ENCODE peak calls at places on chromosomes 11 and 22, in eight cellular contexts. One of them, this sample, is unnamed.

GRCh38 chr11:46363455-46363920 is 16.2 kb downstream of the DGKZ start:
- DNase-seq in HL-60: no peak
- DNase-seq in CD4-positive, alpha-beta T cell: no peak
- DNase-seq in tibial nerve: no peak
- DNase-seq in fibroblast of lung: no peak
- DNase-seq in heart right ventricle: peak; percentile 73
- DNase-seq in psoas muscle: peak; percentile 86
- DNase-seq in lower lobe of right lung: no peak
- DNase-seq in this sample: peak; percentile 81

GRCh38 chr22:19111140-19111539 is 11.1 kb downstream of the DGCR2 start:
- DNase-seq in HL-60: no peak
- DNase-seq in CD4-positive, alpha-beta T cell: no peak
- DNase-seq in tibial nerve: no peak
- DNase-seq in fibroblast of lung: no peak
- DNase-seq in heart right ventricle: no peak
- DNase-seq in psoas muscle: no peak
- DNase-seq in lower lobe of right lung: no peak
- DNase-seq in this sample: no peak

GRCh38 chr11:44381261-44381660 is 71.3 kb upstream of the ALX4 start:
- DNase-seq in HL-60: no peak
- DNase-seq in CD4-positive, alpha-beta T cell: no peak
- DNase-seq in tibial nerve: no peak
- DNase-seq in fibroblast of lung: no peak
- DNase-seq in heart right ventricle: no peak
- DNase-seq in psoas muscle: no peak
- DNase-seq in lower lobe of right lung: no peak
- DNase-seq in this sample: no peak

GRCh38 chr11:34860034-34860433 is 56.1 kb downstream of the APIP start:
- DNase-seq in HL-60: no peak
- DNase-seq in CD4-positive, alpha-beta T cell: no peak
- DNase-seq in tibial nerve: no peak
- DNase-seq in fibroblast of lung: peak; percentile 39
- DNase-seq in heart right ventricle: no peak
- DNase-seq in psoas muscle: peak; percentile 34
- DNase-seq in lower lobe of right lung: no peak
- DNase-seq in this sample: no peak

GRCh38 chr11:66063900-66064299 is 6.2 kb upstream of the PACS1 start:
- DNase-seq in HL-60: no peak
- DNase-seq in CD4-positive, alpha-beta T cell: no peak
- DNase-seq in tibial nerve: no peak
- DNase-seq in fibroblast of lung: no peak
- DNase-seq in heart right ventricle: no peak
- DNase-seq in psoas muscle: no peak
- DNase-seq in lower lobe of right lung: no peak
- DNase-seq in this sample: no peak

GRCh38 chr22:48426466-48427380 is 1401.0 kb downstream of the BRD1 start:
- DNase-seq in HL-60: no peak
- DNase-seq in CD4-positive, alpha-beta T cell: no peak
- DNase-seq in tibial nerve: no peak
- DNase-seq in fibroblast of lung: no peak
- DNase-seq in heart right ventricle: no peak
- DNase-seq in psoas muscle: no peak
- DNase-seq in lower lobe of right lung: no peak
- DNase-seq in this sample: no peak

GRCh38 chr22:26002456-26002855 is 166.8 kb upstream of the SEZ6L start:
- DNase-seq in HL-60: no peak
- DNase-seq in CD4-positive, alpha-beta T cell: no peak
- DNase-seq in tibial nerve: no peak
- DNase-seq in fibroblast of lung: no peak
- DNase-seq in heart right ventricle: no peak
- DNase-seq in psoas muscle: no peak
- DNase-seq in lower lobe of right lung: no peak
- DNase-seq in this sample: no peak

GRCh38 chr11:36278531-36279245 is 10.5 kb downstream of the COMMD9 start:
- DNase-seq in HL-60: no peak
- DNase-seq in CD4-positive, alpha-beta T cell: no peak
- DNase-seq in tibial nerve: no peak
- DNase-seq in fibroblast of lung: peak; percentile 21
- DNase-seq in heart right ventricle: no peak
- DNase-seq in psoas muscle: no peak
- DNase-seq in lower lobe of right lung: no peak
- DNase-seq in this sample: no peak

GRCh38 chr11:116993599-116993998 is 104.6 kb downstream of the SIK3 start:
- DNase-seq in HL-60: no peak
- DNase-seq in CD4-positive, alpha-beta T cell: peak; percentile 4
- DNase-seq in tibial nerve: no peak
- DNase-seq in fibroblast of lung: peak; percentile 31
- DNase-seq in heart right ventricle: peak; percentile 38
- DNase-seq in psoas muscle: no peak
- DNase-seq in lower lobe of right lung: no peak
- DNase-seq in this sample: peak; percentile 21

GRCh38 chr11:110298298-110298765 is 1.9 kb upstream of the RDX start:
- DNase-seq in HL-60: no peak
- DNase-seq in CD4-positive, alpha-beta T cell: no peak
- DNase-seq in tibial nerve: no peak
- DNase-seq in fibroblast of lung: no peak
- DNase-seq in heart right ventricle: no peak
- DNase-seq in psoas muscle: no peak
- DNase-seq in lower lobe of right lung: no peak
- DNase-seq in this sample: no peak

GRCh38 chr22:19875531-19876313 is 21.0 kb upstream of the GNB1L start:
- DNase-seq in HL-60: no peak
- DNase-seq in CD4-positive, alpha-beta T cell: no peak
- DNase-seq in tibial nerve: no peak
- DNase-seq in fibroblast of lung: no peak
- DNase-seq in heart right ventricle: no peak
- DNase-seq in psoas muscle: peak; percentile 12
- DNase-seq in lower lobe of right lung: peak; percentile 45
- DNase-seq in this sample: no peak

GRCh38 chr11:27497284-27497866 is 9.2 kb downstream of the LIN7C start:
- DNase-seq in HL-60: no peak
- DNase-seq in CD4-positive, alpha-beta T cell: no peak
- DNase-seq in tibial nerve: no peak
- DNase-seq in fibroblast of lung: peak; percentile 45
- DNase-seq in heart right ventricle: no peak
- DNase-seq in psoas muscle: no peak
- DNase-seq in lower lobe of right lung: no peak
- DNase-seq in this sample: no peak

GRCh38 chr11:10725907-10726253 is 25.2 kb upstream of the CTR9 start:
- DNase-seq in HL-60: no peak
- DNase-seq in CD4-positive, alpha-beta T cell: no peak
- DNase-seq in tibial nerve: no peak
- DNase-seq in fibroblast of lung: no peak
- DNase-seq in heart right ventricle: no peak
- DNase-seq in psoas muscle: no peak
- DNase-seq in lower lobe of right lung: no peak
- DNase-seq in this sample: no peak

GRCh38 chr11:123356539-123356938 is 73.5 kb upstream of the GRAMD1B start:
- DNase-seq in HL-60: no peak
- DNase-seq in CD4-positive, alpha-beta T cell: no peak
- DNase-seq in tibial nerve: no peak
- DNase-seq in fibroblast of lung: no peak
- DNase-seq in heart right ventricle: no peak
- DNase-seq in psoas muscle: no peak
- DNase-seq in lower lobe of right lung: no peak
- DNase-seq in this sample: no peak

GRCh38 chr11:128375941-128376340 is 211.4 kb downstream of the ETS1 start:
- DNase-seq in HL-60: no peak
- DNase-seq in CD4-positive, alpha-beta T cell: no peak
- DNase-seq in tibial nerve: no peak
- DNase-seq in fibroblast of lung: no peak
- DNase-seq in heart right ventricle: no peak
- DNase-seq in psoas muscle: no peak
- DNase-seq in lower lobe of right lung: no peak
- DNase-seq in this sample: no peak

GRCh38 chr11:94768602-94769511 is 701 bp downstream of the AMOTL1 start:
- DNase-seq in HL-60: no peak
- DNase-seq in CD4-positive, alpha-beta T cell: no peak
- DNase-seq in tibial nerve: peak; percentile 18
- DNase-seq in fibroblast of lung: peak; percentile 41
- DNase-seq in heart right ventricle: peak; percentile 58
- DNase-seq in psoas muscle: peak; percentile 55
- DNase-seq in lower lobe of right lung: peak; percentile 61
- DNase-seq in this sample: no peak

GRCh38 chr11:83473771-83474170 is 187.6 kb upstream of the CCDC90B start:
- DNase-seq in HL-60: no peak
- DNase-seq in CD4-positive, alpha-beta T cell: no peak
- DNase-seq in tibial nerve: no peak
- DNase-seq in fibroblast of lung: no peak
- DNase-seq in heart right ventricle: no peak
- DNase-seq in psoas muscle: no peak
- DNase-seq in lower lobe of right lung: no peak
- DNase-seq in this sample: no peak

DNA sequence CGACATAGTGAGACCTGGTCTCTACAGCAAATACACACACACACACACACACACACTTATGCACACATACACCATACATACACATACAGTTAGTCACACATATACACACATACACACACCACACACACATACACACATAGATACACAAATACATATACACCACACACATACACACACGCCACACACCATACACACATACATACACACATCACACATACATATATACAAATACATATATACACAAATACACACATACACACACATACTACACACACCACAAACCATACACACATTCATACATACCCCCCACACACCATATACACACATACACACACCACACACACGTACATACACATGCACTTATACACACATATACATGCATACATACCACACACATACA is 57.7 kb downstream of the MICAL2 start:
- DNase-seq in HL-60: no peak
- DNase-seq in CD4-positive, alpha-beta T cell: no peak
- DNase-seq in tibial nerve: no peak
- DNase-seq in fibroblast of lung: no peak
- DNase-seq in heart right ventricle: no peak
- DNase-seq in psoas muscle: no peak
- DNase-seq in lower lobe of right lung: no peak
- DNase-seq in this sample: no peak
- H3K27ac ChIP-seq in HL-60: no peak overlapping the region
- H3K27ac ChIP-seq in CD4-positive, alpha-beta T cell: no peak overlapping the region
- H3K27ac ChIP-seq in tibial nerve: peak overlapping the region; percentile 55
- H3K27ac ChIP-seq in fibroblast of lung: peak overlapping the region; percentile 91
- H3K27ac ChIP-seq in heart right ventricle: peak overlapping the region; percentile 91
- H3K27ac ChIP-seq in psoas muscle: no peak overlapping the region
- H3K27ac ChIP-seq in lower lobe of right lung: peak overlapping the region; percentile 72
- H3K27ac ChIP-seq in this sample: no peak overlapping the region

DNA sequence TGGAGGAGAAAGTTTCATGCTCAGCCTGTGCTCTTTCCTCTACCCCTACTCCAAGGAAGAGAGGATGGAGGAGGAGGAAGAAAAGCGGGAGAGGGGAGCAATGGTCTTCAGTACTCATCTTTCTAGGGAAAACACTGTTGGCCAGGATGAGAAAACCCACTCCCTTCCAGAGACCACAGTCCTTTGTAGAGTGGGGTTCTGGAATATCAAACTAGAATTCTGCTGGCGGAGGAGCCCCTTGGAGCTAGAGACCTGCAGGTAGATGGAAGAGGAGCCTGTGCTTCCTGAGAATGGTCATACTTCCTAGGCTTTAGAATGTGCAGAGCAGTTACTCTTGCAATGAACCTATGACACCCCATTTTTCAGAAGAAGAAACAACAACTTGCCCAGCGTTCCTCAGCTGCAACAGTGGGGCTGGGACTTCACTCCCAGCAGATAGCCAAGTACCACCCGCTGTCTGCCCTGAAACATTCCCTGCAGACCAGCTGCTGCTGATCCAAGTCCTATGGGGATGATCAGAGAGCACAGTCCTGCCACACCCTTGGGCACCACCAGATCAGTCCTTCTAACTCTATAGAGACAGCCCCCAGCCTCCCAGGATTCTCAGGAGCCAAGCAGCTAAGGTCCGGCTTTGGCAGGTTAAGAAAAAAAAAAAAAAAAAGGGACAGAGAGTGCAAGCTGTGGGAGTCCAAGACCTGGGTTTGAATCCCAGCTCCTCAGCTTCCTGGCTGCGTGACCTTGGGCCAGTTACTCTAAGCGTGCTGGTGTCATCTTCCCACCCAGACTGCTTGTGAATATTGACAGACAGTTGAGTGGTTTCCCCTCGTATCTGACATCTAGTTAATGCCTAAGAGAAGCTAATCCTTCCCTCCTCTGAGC is 664 bp downstream of the PTGDR2 start:
- DNase-seq in HL-60: no peak
- DNase-seq in CD4-positive, alpha-beta T cell: no peak
- DNase-seq in tibial nerve: no peak
- DNase-seq in fibroblast of lung: no peak
- DNase-seq in heart right ventricle: no peak
- DNase-seq in psoas muscle: no peak
- DNase-seq in lower lobe of right lung: peak; percentile 12
- DNase-seq in this sample: no peak
- H3K27ac ChIP-seq in HL-60: no peak overlapping the region
- H3K27ac ChIP-seq in CD4-positive, alpha-beta T cell: no peak overlapping the region
- H3K27ac ChIP-seq in tibial nerve: no peak overlapping the region
- H3K27ac ChIP-seq in fibroblast of lung: no peak overlapping the region
- H3K27ac ChIP-seq in heart right ventricle: peak overlapping the region; percentile 54
- H3K27ac ChIP-seq in psoas muscle: no peak overlapping the region
- H3K27ac ChIP-seq in lower lobe of right lung: no peak overlapping the region
- H3K27ac ChIP-seq in this sample: no peak overlapping the region

GRCh38 chr11:33689089-33689488 is 11.5 kb downstream of the C11orf91 start:
- DNase-seq in HL-60: no peak
- DNase-seq in CD4-positive, alpha-beta T cell: no peak
- DNase-seq in tibial nerve: no peak
- DNase-seq in fibroblast of lung: peak; percentile 32
- DNase-seq in heart right ventricle: no peak
- DNase-seq in psoas muscle: no peak
- DNase-seq in lower lobe of right lung: no peak
- DNase-seq in this sample: no peak
- H3K27ac ChIP-seq in HL-60: no peak overlapping the region
- H3K27ac ChIP-seq in CD4-positive, alpha-beta T cell: no peak overlapping the region
- H3K27ac ChIP-seq in tibial nerve: no peak overlapping the region
- H3K27ac ChIP-seq in fibroblast of lung: peak overlapping the region; percentile 95
- H3K27ac ChIP-seq in heart right ventricle: peak overlapping the region; percentile 90
- H3K27ac ChIP-seq in psoas muscle: peak overlapping the region; percentile 72
- H3K27ac ChIP-seq in lower lobe of right lung: peak overlapping the region; percentile 82
- H3K27ac ChIP-seq in this sample: no peak overlapping the region

GRCh38 chr11:77147668-77148321 is 19.7 kb downstream of the MYO7A start:
- DNase-seq in HL-60: no peak
- DNase-seq in CD4-positive, alpha-beta T cell: peak; percentile 9
- DNase-seq in tibial nerve: no peak
- DNase-seq in fibroblast of lung: peak; percentile 28
- DNase-seq in heart right ventricle: no peak
- DNase-seq in psoas muscle: no peak
- DNase-seq in lower lobe of right lung: peak; percentile 49
- DNase-seq in this sample: no peak

GRCh38 chr11:77150836-77151235 is 22.8 kb downstream of the MYO7A start:
- DNase-seq in HL-60: no peak
- DNase-seq in CD4-positive, alpha-beta T cell: no peak
- DNase-seq in tibial nerve: no peak
- DNase-seq in fibroblast of lung: no peak
- DNase-seq in heart right ventricle: no peak
- DNase-seq in psoas muscle: no peak
- DNase-seq in lower lobe of right lung: peak; percentile 34
- DNase-seq in this sample: no peak

GRCh38 chr11:77147036-77147315 is 18.9 kb downstream of the MYO7A start:
- DNase-seq in HL-60: no peak
- DNase-seq in CD4-positive, alpha-beta T cell: no peak
- DNase-seq in tibial nerve: no peak
- DNase-seq in fibroblast of lung: no peak
- DNase-seq in heart right ventricle: no peak
- DNase-seq in psoas muscle: no peak
- DNase-seq in lower lobe of right lung: no peak
- DNase-seq in this sample: no peak

GRCh38 chr11:77149716-77150392 is 21.8 kb downstream of the MYO7A start:
- DNase-seq in HL-60: no peak
- DNase-seq in CD4-positive, alpha-beta T cell: no peak
- DNase-seq in tibial nerve: no peak
- DNase-seq in fibroblast of lung: no peak
- DNase-seq in heart right ventricle: no peak
- DNase-seq in psoas muscle: no peak
- DNase-seq in lower lobe of right lung: peak; percentile 36
- DNase-seq in this sample: no peak

GRCh38 chr11:77148963-77149715 is 21.1 kb downstream of the MYO7A start:
- DNase-seq in HL-60: no peak
- DNase-seq in CD4-positive, alpha-beta T cell: no peak
- DNase-seq in tibial nerve: no peak
- DNase-seq in fibroblast of lung: no peak
- DNase-seq in heart right ventricle: no peak
- DNase-seq in psoas muscle: no peak
- DNase-seq in lower lobe of right lung: no peak
- DNase-seq in this sample: no peak
- H3K27ac ChIP-seq in HL-60: no peak overlapping the region
- H3K27ac ChIP-seq in CD4-positive, alpha-beta T cell: no peak overlapping the region
- H3K27ac ChIP-seq in tibial nerve: no peak overlapping the region
- H3K27ac ChIP-seq in fibroblast of lung: no peak overlapping the region
- H3K27ac ChIP-seq in heart right ventricle: no peak overlapping the region
- H3K27ac ChIP-seq in psoas muscle: no peak overlapping the region
- H3K27ac ChIP-seq in lower lobe of right lung: no peak overlapping the region
- H3K27ac ChIP-seq in this sample: no peak overlapping the region